ENCODE peak calls at places on chromosomes 5 and 9, in six cellular contexts. B is KBM-7; R is activated B cell treated with CpG ODN at 0.5 μM for 24 hours; T is Peyer's patch; S is stimulated activated CD4-positive, alpha-beta T cell treated with anti-CD3 and anti-CD28 coated beads, Interleukin-1b, Interleukin-23, amount 100 ng/mL, for 1 hour; M is smooth muscle cell of the brain vasculature. P is an unnamed sample.

GRCh38 chr5:138336952-138337684 is 948 bp upstream of the FAM53C start:
- DNase-seq in B (peak), R (no peak), M (peak), T (peak), S (no peak), P (peak)

GRCh38 chr9:134778841-134779411 is 101.7 kb upstream of the FCN2 start:
- DNase-seq in M (no peak), R (no peak), B (peak), S (no peak), T (peak), P (peak)

GRCh38 chr5:179243333-179243732 is 101.9 kb downstream of the ADAMTS2 start:
- DNase-seq in M (peak), B (no peak), S (no peak), R (no peak), T (no peak), P (peak)

GRCh38 chr9:129716091-129716490 is 36.8 kb downstream of the PTGES start:
- DNase-seq in R (no peak), S (no peak), T (no peak), B (no peak), M (no peak), P (peak)

GRCh38 chr5:179314606-179315355 is 30.5 kb downstream of the ADAMTS2 start:
- DNase-seq in M (no peak), T (no peak), R (no peak), S (no peak), B (no peak), P (peak)

GRCh38 chr9:133199648-133200321 is 9.3 kb downstream of the OBP2B start:
- DNase-seq in S (no peak), T (no peak), R (peak), B (no peak), M (no peak), P (no peak)

GRCh38 chr5:112973904-112974303 is 2.7 kb upstream of the DCP2 start:
- DNase-seq in R (no peak), S (no peak), T (no peak), M (no peak), B (no peak), P (no peak)

GRCh38 chr5:132215329-132215728 is 12.3 kb downstream of the P4HA2 start:
- DNase-seq in T (peak), B (no peak), S (no peak), M (peak), R (no peak), P (peak)

GRCh38 chr5:126044931-126045565 is 378.2 kb upstream of the GRAMD2B start:
- DNase-seq in R (no peak), M (no peak), S (no peak), T (no peak), B (no peak), P (no peak)

GRCh38 chr9:109001275-109001676 is 12.0 kb downstream of the CTNNAL1 start:
- DNase-seq in B (no peak), T (no peak), M (no peak), S (no peak), R (no peak), P (no peak)

GRCh38 chr5:13866792-13867191 is 77.7 kb downstream of the DNAH5 start:
- DNase-seq in R (no peak), T (no peak), B (peak), M (no peak), S (no peak), P (no peak)

GRCh38 chr9:88173378-88173999 is 35.2 kb upstream of the SPATA31C2 start:
- DNase-seq in M (no peak), T (peak), R (no peak), B (peak), S (peak), P (no peak)

GRCh38 chr9:72324974-72325373 is 40.0 kb downstream of the ZFAND5 start:
- DNase-seq in R (no peak), T (no peak), B (no peak), M (no peak), S (no peak), P (no peak)

GRCh38 chr5:52190737-52191136 is 597.0 kb upstream of the ITGA1 start:
- DNase-seq in R (no peak), S (no peak), T (no peak), M (no peak), B (no peak), P (no peak)

GRCh38 chr9:79858509-79858908 is 286.7 kb downstream of the TLE4 start:
- DNase-seq in M (no peak), B (peak), T (no peak), S (no peak), R (no peak), P (no peak)

GRCh38 chr5:121783700-121784099 is 68.0 kb upstream of the FTMT start:
- DNase-seq in S (no peak), T (no peak), B (no peak), R (no peak), M (no peak), P (no peak)